ENCODE peak calls at places on chromosomes 3 and 15, in five cellular contexts. B, O, H, U and A are unnamed samples.

GRCh38 chr15:55589297-55589696 is 1.2 kb upstream of the PYGO1 start:
- DNase-seq in H (no peak), U (no peak), B (peak), O (no peak), A (no peak)

GRCh38 chr3:132008841-132009638 is 25.8 kb downstream of the CPNE4 start:
- DNase-seq in B (no peak), H (no peak), U (no peak), O (peak), A (no peak)

GRCh38 chr3:70071138-70071537 is 71.6 kb downstream of the SAMMSON start:
- DNase-seq in U (no peak), B (no peak), O (no peak), H (no peak), A (no peak)

GRCh38 chr3:152287898-152288576 is 19.3 kb downstream of the MBNL1 start:
- DNase-seq in O (no peak), B (peak), H (no peak), U (no peak), A (peak)

GRCh38 chr3:115931581-115931980 is 308.3 kb downstream of the GAP43 start:
- DNase-seq in B (peak), U (no peak), O (no peak), H (peak), A (no peak)

GRCh38 chr3:30622047-30622545 is 15.7 kb downstream of the TGFBR2 start:
- DNase-seq in U (no peak), B (no peak), O (no peak), H (no peak), A (no peak)

GRCh38 chr3:13484861-13485590 is 4.9 kb downstream of the HDAC11 start:
- DNase-seq in H (peak), B (peak), U (peak), O (peak), A (peak)

GRCh38 chr3:111723293-111723963 is 128.3 kb upstream of the ZBED2 start:
- DNase-seq in B (peak), O (peak), H (peak), U (no peak), A (peak)

GRCh38 chr3:38374221-38374620 is 27.6 kb downstream of the XYLB start:
- DNase-seq in U (no peak), H (no peak), B (no peak), O (no peak), A (no peak)

GRCh38 chr3:12489832-12490231 is 5.6 kb downstream of the TSEN2 start:
- DNase-seq in B (peak), U (no peak), O (no peak), H (peak), A (no peak)

GRCh38 chr3:61819861-61820260 is 258.5 kb downstream of the PTPRG start:
- DNase-seq in U (no peak), B (no peak), O (no peak), H (no peak), A (no peak)

GRCh38 chr3:127493924-127494646 is 96.4 kb downstream of the TPRA1 start:
- DNase-seq in U (no peak), B (no peak), H (no peak), O (no peak), A (no peak)

GRCh38 chr3:136193273-136194043 is 2.7 kb downstream of the MSL2 start:
- DNase-seq in H (peak), O (peak), U (no peak), B (no peak), A (no peak)

GRCh38 chr3:41975421-41976103 is 13.7 kb upstream of the ULK4 start:
- DNase-seq in B (no peak), H (peak), U (no peak), O (no peak), A (no peak)

GRCh38 chr3:73624363-73625123 is at the start of gene PDZRN3:
- DNase-seq in B (peak), H (peak), O (peak), U (peak), A (peak)

GRCh38 chr15:30649952-30650929 is 24.3 kb downstream of the ARHGAP11B start:
- DNase-seq in U (no peak), B (peak), O (no peak), H (peak), A (peak)

GRCh38 chr15:32898991-32899613 is 181.3 kb downstream of the GREM1 start:
- DNase-seq in O (no peak), H (peak), B (no peak), U (no peak), A (no peak)
- TF ChIP-seq CTCF in O (no peak), H (no peak), B (no peak), U (no peak), A (no peak)

GRCh38 chr15:70259030-70259424 is 161.3 kb upstream of the TLE3 start:
- DNase-seq in O (peak), B (peak), U (peak), H (peak), A (peak)

GRCh38 chr15:70260096-70260495 is 162.4 kb upstream of the TLE3 start:
- DNase-seq in H (no peak), O (no peak), B (no peak), U (no peak), A (no peak)

GRCh38 chr15:70258369-70259029 is 160.8 kb upstream of the TLE3 start:
- DNase-seq in B (peak), H (no peak), O (no peak), U (no peak), A (no peak)

GRCh38 chr15:70260580-70260979 is 162.9 kb upstream of the TLE3 start:
- DNase-seq in H (no peak), O (no peak), B (no peak), U (no peak), A (no peak)

DNA sequence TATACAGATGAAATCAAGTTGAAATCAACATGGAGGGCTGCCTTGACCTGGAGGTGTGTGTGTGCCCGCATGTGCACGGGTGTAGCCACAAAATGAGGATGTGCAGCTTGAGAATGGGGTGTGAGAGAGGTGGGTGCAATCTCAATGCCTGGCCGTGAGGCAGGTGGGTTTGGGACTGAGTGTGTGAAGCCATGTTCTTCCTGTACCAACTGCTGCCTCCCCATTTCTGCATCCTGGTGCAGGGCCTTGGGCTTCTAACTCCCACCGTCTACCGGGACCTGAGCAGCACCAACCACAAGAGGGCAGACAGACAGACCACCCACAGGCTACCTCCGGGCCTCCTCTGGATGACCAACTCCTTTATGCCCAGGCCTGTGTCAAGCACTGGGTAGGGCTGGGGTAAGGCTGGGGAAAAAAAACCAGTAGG is 161.9 kb upstream of the TLE3 start:
- DNase-seq in U (no peak), B (no peak), O (no peak), H (no peak), A (no peak)
- TF ChIP-seq CTCF in U (peak), B (peak), O (no peak), H (peak), A (peak)

DNA sequence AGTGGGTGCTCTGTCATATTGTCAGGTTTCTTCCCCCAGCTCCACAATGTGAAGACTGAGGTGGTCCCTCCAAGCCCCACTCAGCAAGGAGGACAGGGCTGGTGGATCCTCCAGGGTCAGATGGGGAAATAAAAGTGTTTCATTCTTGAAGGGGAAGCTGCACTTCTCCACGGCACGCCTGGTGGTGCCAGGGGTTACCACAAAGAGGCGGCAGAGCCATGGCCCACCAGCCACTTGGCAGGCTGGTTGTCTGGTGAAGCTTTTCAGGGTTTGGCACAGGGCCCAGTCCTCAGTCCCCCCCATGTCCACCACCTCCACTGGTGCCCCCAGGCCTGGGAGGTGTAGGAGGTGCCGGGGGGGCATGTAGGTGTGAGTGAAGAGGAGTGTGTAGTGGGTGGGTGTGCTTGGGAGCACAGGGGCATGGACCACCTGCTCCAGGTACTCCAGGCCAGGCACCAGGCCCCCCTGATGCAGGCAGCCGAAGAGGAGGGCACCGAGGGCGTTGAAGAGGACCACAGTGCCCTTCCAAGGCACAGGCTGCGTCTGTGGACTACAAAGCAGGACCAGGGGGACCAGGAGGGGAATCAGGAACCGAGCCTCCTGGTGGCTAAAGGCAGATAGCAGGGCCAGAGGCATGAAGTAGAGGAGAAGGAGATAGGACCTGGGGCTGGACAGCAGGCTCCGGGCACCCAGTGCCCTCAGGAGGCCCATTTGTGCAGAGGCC is 5.0 kb upstream of the NCBP2 start:
- DNase-seq in H (no peak), O (no peak), U (no peak), B (no peak), A (no peak)
- TF ChIP-seq CTCF in H (peak), O (peak), U (no peak), B (no peak), A (peak)

DNA sequence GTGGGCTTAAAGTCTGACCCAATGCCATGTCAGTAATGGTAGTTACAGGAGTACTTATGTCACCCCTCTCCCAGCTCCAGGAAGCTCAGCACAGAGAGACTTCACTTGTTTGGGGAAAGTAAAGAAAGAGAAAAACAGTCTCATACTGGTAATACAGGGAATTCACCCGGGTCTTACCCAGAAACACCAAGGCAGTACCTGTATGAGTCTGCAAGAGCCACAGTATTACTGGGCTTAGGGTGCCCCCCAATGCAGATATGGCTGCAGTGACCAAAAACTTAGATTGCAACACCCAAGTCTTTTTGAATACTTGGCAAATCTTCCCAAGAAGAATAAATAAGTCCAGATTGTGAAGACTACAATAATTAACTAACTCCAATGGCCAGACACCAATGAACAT is 622.1 kb downstream of the IGSF11 start:
- DNase-seq in H (no peak), O (no peak), B (no peak), U (no peak), A (no peak)
- TF ChIP-seq CTCF in H (no peak), O (no peak), B (no peak), U (no peak), A (no peak)

DNA sequence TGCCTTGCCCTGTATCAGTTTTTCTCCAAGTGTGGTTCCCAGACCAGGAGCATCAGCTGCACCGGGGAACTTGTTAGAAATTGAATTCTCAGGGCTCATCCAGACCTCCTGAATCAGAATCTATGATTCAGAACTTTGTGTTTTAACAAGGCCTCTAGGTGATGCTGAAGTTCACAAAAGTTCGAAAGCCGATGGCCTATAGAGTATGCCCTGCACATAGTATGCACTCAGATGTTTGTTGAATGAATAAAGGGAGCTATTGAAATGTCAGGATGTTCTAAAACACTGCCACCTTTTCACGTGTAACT is 666 bp upstream of the LARP6 start:
- DNase-seq in B (peak), O (no peak), H (peak), U (no peak), A (peak)
- TF ChIP-seq CTCF in B (peak), O (peak), H (peak), U (peak), A (peak)

DNA sequence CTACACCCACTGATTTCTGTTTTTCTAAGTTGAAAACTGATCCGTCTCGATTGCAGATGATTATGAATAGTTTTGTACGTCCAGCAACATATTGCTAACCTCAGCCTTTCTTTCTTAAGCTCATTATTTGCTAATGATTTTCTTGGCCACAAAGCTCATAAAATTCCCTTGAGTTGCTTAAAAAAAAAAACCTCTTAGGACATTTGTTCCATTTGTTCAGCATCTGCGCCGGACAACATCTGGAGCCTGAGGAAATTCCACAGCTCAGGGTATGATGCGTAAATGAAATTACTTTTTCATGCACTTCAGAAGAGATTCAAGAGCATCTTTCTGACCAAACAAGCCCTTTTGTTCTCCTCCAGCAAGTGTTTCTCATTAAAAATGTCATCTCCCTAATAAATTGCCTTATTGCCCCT is 249.1 kb upstream of the MCTP2 start:
- DNase-seq in U (peak), H (no peak), O (no peak), B (peak), A (no peak)
- TF ChIP-seq CTCF in U (no peak), H (no peak), O (no peak), B (no peak), A (no peak)